ENCODE peak calls at places on chromosomes 13 and 19, in nine cellular contexts. N is foreskin fibroblast, H is PC-3, Z is left ventricle myocardium inferior, Q is MM.1S, X is AG04450, I is neural progenitor cell, R is right lobe of liver, F is thoracic aorta. L is an unnamed sample.

GRCh38 chr13:48161530-48162179 is 66.8 kb upstream of the MED4 start:
- DNase-seq in N (no peak), H (no peak), Z (peak), Q (no peak), X (no peak), I (no peak), R (peak), F (peak), L (peak)

GRCh38 chr13:40070357-40070756 is 414.9 kb downstream of the COG6 start:
- DNase-seq in N (no peak), H (no peak), Z (no peak), Q (no peak), X (no peak), I (no peak), R (no peak), F (no peak), L (no peak)

GRCh38 chr13:100611678-100612492 is 23.3 kb upstream of the GGACT start:
- DNase-seq in N (no peak), H (no peak), Z (no peak), Q (no peak), X (no peak), I (no peak), R (no peak), F (no peak), L (peak)

GRCh38 chr13:34545461-34545860 is 396.6 kb upstream of the NBEA start:
- DNase-seq in N (no peak), H (no peak), Z (no peak), Q (no peak), X (no peak), I (no peak), R (no peak), F (no peak), L (no peak)

GRCh38 chr13:101267656-101268055 is 148.7 kb downstream of the NALCN start:
- DNase-seq in N (peak), H (peak), Z (no peak), Q (no peak), X (no peak), I (no peak), R (no peak), F (no peak), L (no peak)

GRCh38 chr19:39181500-39182173 is 15.1 kb upstream of the NCCRP1 start:
- DNase-seq in N (no peak), H (no peak), Z (no peak), Q (no peak), X (no peak), I (no peak), R (no peak), F (no peak), L (no peak)

GRCh38 chr19:56252699-56253422 is 19.7 kb upstream of the EDDM13 start:
- DNase-seq in N (peak), H (peak), Z (peak), Q (peak), X (peak), I (peak), R (peak), F (no peak), L (peak)

GRCh38 chr19:2054763-2055162 is 3.7 kb upstream of the MKNK2 start:
- DNase-seq in N (no peak), H (no peak), Z (no peak), Q (no peak), X (no peak), I (no peak), R (peak), F (no peak), L (no peak)

GRCh38 chr13:31367410-31367809 is 167.6 kb downstream of the B3GLCT start:
- DNase-seq in N (no peak), H (no peak), Z (no peak), Q (no peak), X (no peak), I (no peak), R (no peak), F (no peak), L (no peak)

GRCh38 chr19:48833049-48833448 is 3.2 kb downstream of the HSD17B14 start:
- DNase-seq in N (no peak), H (no peak), Z (no peak), Q (no peak), X (no peak), I (no peak), R (no peak), F (no peak), L (no peak)

GRCh38 chr13:33204130-33204927 is 81.2 kb downstream of the STARD13 start:
- DNase-seq in N (peak), H (no peak), Z (peak), Q (no peak), X (no peak), I (no peak), R (no peak), F (peak), L (peak)

GRCh38 chr13:99150575-99151370 is 49.9 kb upstream of the UBAC2 start:
- DNase-seq in N (peak), H (peak), Z (no peak), Q (no peak), X (no peak), I (no peak), R (no peak), F (no peak), L (no peak)

GRCh38 chr13:47499358-47500150 is 501.5 kb downstream of the SUCLA2 start:
- DNase-seq in N (peak), H (peak), Z (no peak), Q (no peak), X (peak), I (no peak), R (no peak), F (no peak), L (no peak)

GRCh38 chr19:1725100-1726064 is 27.9 kb upstream of the ONECUT3 start:
- DNase-seq in N (peak), H (peak), Z (peak), Q (peak), X (no peak), I (peak), R (peak), F (no peak), L (peak)

GRCh38 chr13:49494645-49495044 is 1.1 kb upstream of the PHF11 start:
- DNase-seq in N (peak), H (peak), Z (no peak), Q (peak), X (no peak), I (no peak), R (no peak), F (no peak), L (no peak)

GRCh38 chr19:8367327-8368001 is 3.5 kb downstream of the ANGPTL4 start:
- DNase-seq in N (peak), H (peak), Z (peak), Q (no peak), X (peak), I (peak), R (peak), F (peak), L (peak)

GRCh38 chr13:106083620-106084350 is 451.7 kb downstream of the EFNB2 start:
- DNase-seq in N (peak), H (peak), Z (no peak), Q (peak), X (no peak), I (peak), R (no peak), F (no peak), L (peak)

GRCh38 chr19:51259348-51260245 is 8.7 kb downstream of the SIGLECL1 start:
- DNase-seq in N (peak), H (peak), Z (peak), Q (no peak), X (no peak), I (peak), R (no peak), F (no peak), L (peak)

GRCh38 chr13:97573011-97573410 is 139.0 kb downstream of the RAP2A start:
- DNase-seq in N (peak), H (no peak), Z (no peak), Q (no peak), X (no peak), I (peak), R (no peak), F (no peak), L (no peak)

GRCh38 chr13:97577026-97577425 is 143.1 kb downstream of the RAP2A start:
- DNase-seq in N (no peak), H (no peak), Z (no peak), Q (no peak), X (no peak), I (no peak), R (no peak), F (no peak), L (no peak)

DNA sequence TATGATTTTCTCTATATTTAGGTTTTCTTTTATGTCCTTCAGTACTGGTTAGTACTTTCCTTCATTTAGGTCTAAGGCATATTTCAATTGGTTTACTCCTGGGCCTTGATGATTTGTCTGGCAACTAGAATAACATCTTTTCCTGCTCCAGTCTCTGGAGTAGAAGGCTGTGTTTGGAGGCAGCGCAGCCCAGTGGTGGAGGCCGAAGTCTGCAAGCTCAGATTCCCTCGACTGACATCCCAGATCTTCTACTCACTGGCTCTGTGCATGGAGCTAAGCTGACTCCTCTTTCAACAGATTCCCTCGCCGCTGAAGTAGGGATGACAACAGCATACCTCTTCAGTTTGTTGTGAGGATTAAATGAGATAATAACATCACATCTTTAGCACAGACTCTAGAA is 141.0 kb downstream of the RAP2A start:
- DNase-seq in N (peak), H (peak), Z (peak), Q (peak), X (peak), I (peak), R (no peak), F (no peak), L (peak)
- TF ChIP-seq CTCF in N (peak), H (peak), Z (peak), Q (peak), X (peak), I (peak), R (peak), F (no peak), L (peak)

GRCh38 chr13:73228546-73228945 is 169.7 kb downstream of the KLF5 start:
- DNase-seq in N (no peak), H (peak), Z (no peak), Q (peak), X (no peak), I (no peak), R (no peak), F (no peak), L (no peak)
- TF ChIP-seq CTCF in N (peak), H (peak), Z (no peak), Q (peak), X (peak), I (no peak), R (peak), F (no peak), L (no peak)

GRCh38 chr13:41398494-41399190 is 58.7 kb upstream of the RGCC start:
- DNase-seq in N (peak), H (no peak), Z (no peak), Q (no peak), X (no peak), I (no peak), R (no peak), F (no peak), L (no peak)

GRCh38 chr13:41402695-41403511 is 54.4 kb upstream of the RGCC start:
- DNase-seq in N (no peak), H (no peak), Z (no peak), Q (no peak), X (no peak), I (no peak), R (no peak), F (no peak), L (no peak)

GRCh38 chr13:41405367-41405766 is 52.0 kb upstream of the RGCC start:
- DNase-seq in N (no peak), H (no peak), Z (no peak), Q (no peak), X (no peak), I (no peak), R (no peak), F (no peak), L (no peak)

GRCh38 chr13:41403983-41404382 is 53.4 kb upstream of the RGCC start:
- DNase-seq in N (no peak), H (no peak), Z (no peak), Q (no peak), X (no peak), I (no peak), R (no peak), F (no peak), L (no peak)

DNA sequence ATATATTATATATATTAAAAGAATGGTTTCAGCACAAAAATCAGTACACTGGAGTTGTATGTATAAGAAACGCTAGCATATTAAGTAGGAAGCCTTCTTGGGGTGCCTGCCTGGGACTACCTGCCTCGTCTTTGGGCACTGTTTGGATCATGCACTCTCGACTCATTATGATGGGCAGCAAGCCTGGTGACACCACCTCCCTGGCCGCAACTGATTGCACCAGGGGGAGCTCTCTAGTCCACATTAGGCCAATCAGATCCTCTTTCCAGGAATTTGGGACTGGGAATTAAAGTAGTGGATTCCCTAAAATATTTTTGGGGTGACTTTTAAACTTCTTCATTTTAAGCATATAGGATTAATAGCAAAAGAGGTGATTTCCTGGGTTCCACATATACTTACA is 56.0 kb upstream of the RGCC start:
- DNase-seq in N (no peak), H (peak), Z (no peak), Q (no peak), X (no peak), I (peak), R (no peak), F (no peak), L (no peak)
- TF ChIP-seq CTCF in N (no peak), H (peak), Z (no peak), Q (no peak), X (no peak), I (no peak), R (no peak), F (no peak), L (peak)

GRCh38 chr13:29266261-29266660 is 329.2 kb downstream of the SLC7A1 start:
- DNase-seq in N (no peak), H (no peak), Z (no peak), Q (no peak), X (no peak), I (no peak), R (no peak), F (no peak), L (no peak)
- TF ChIP-seq CTCF in N (no peak), H (no peak), Z (no peak), Q (no peak), X (no peak), I (peak), R (no peak), F (no peak), L (no peak)

GRCh38 chr19:29121684-29122083 is 91.3 kb downstream of the UQCRFS1 start:
- DNase-seq in N (peak), H (no peak), Z (no peak), Q (no peak), X (no peak), I (peak), R (peak), F (no peak), L (no peak)
- TF ChIP-seq CTCF in N (peak), H (peak), Z (peak), Q (peak), X (peak), I (peak), R (peak), F (no peak), L (no peak)

L was measured in heart right ventricle.